ENCODE peak calls at places on chromosomes 16 and 17, in seven cellular contexts. One of them, this sample, is unnamed. For H3K9me3, the result is how much of the 10 kb centered on the place peaks cover.

GRCh38 chr17:64574646-64575045 is 67.9 kb downstream of the CEP95 start:
- DNase-seq in right lobe of liver: no peak
- DNase-seq in transverse colon: no peak
- DNase-seq in IMR-90: no peak
- DNase-seq in A549: no peak
- DNase-seq in heart left ventricle: no peak
- DNase-seq in esophagus squamous epithelium: no peak
- DNase-seq in this sample: no peak

GRCh38 chr16:84330685-84331050 is 36.0 kb downstream of the WFDC1 start:
- DNase-seq in right lobe of liver: peak
- DNase-seq in transverse colon: no peak
- DNase-seq in IMR-90: no peak
- DNase-seq in A549: no peak
- DNase-seq in heart left ventricle: no peak
- DNase-seq in esophagus squamous epithelium: no peak
- DNase-seq in this sample: no peak

GRCh38 chr17:74592087-74592990 is at the start of gene CD300LD:
- DNase-seq in right lobe of liver: no peak
- DNase-seq in transverse colon: no peak
- DNase-seq in IMR-90: no peak
- DNase-seq in A549: no peak
- DNase-seq in heart left ventricle: no peak
- DNase-seq in esophagus squamous epithelium: no peak
- DNase-seq in this sample: no peak

GRCh38 chr17:73163043-73163442 is 1.8 kb upstream of the SSTR2 start:
- DNase-seq in right lobe of liver: no peak
- DNase-seq in transverse colon: no peak
- DNase-seq in IMR-90: no peak
- DNase-seq in A549: no peak
- DNase-seq in heart left ventricle: no peak
- DNase-seq in esophagus squamous epithelium: no peak
- DNase-seq in this sample: no peak

GRCh38 chr16:51710186-51710585 is 559.1 kb upstream of the SALL1 start:
- DNase-seq in right lobe of liver: no peak
- DNase-seq in transverse colon: no peak
- DNase-seq in IMR-90: no peak
- DNase-seq in A549: no peak
- DNase-seq in heart left ventricle: no peak
- DNase-seq in esophagus squamous epithelium: no peak
- DNase-seq in this sample: no peak

GRCh38 chr16:3902731-3903130 is 22.2 kb upstream of the CREBBP start:
- DNase-seq in right lobe of liver: no peak
- DNase-seq in transverse colon: no peak
- DNase-seq in IMR-90: no peak
- DNase-seq in A549: no peak
- DNase-seq in heart left ventricle: no peak
- DNase-seq in esophagus squamous epithelium: no peak
- DNase-seq in this sample: no peak

GRCh38 chr17:7263071-7263800 is 958 bp upstream of the CLDN7 start:
- DNase-seq in right lobe of liver: no peak
- DNase-seq in transverse colon: peak
- DNase-seq in IMR-90: no peak
- DNase-seq in A549: peak
- DNase-seq in heart left ventricle: no peak
- DNase-seq in esophagus squamous epithelium: no peak
- DNase-seq in this sample: no peak

GRCh38 chr16:66881014-66881417 is 701 bp downstream of the PDP2 start:
- DNase-seq in right lobe of liver: no peak
- DNase-seq in transverse colon: no peak
- DNase-seq in IMR-90: no peak
- DNase-seq in A549: no peak
- DNase-seq in heart left ventricle: no peak
- DNase-seq in esophagus squamous epithelium: no peak
- DNase-seq in this sample: peak

GRCh38 chr16:28188085-28188916 is 23.5 kb downstream of the XPO6 start:
- DNase-seq in right lobe of liver: no peak
- DNase-seq in transverse colon: no peak
- DNase-seq in IMR-90: peak
- DNase-seq in A549: no peak
- DNase-seq in heart left ventricle: no peak
- DNase-seq in esophagus squamous epithelium: no peak
- DNase-seq in this sample: no peak

GRCh38 chr16:878071-878784 is 77.7 kb upstream of the GNG13 start:
- DNase-seq in right lobe of liver: peak
- DNase-seq in transverse colon: peak
- DNase-seq in IMR-90: peak
- DNase-seq in A549: peak
- DNase-seq in heart left ventricle: no peak
- DNase-seq in esophagus squamous epithelium: no peak
- DNase-seq in this sample: no peak

GRCh38 chr17:77566151-77566550 is 392.4 kb upstream of the TNRC6C start:
- DNase-seq in right lobe of liver: no peak
- DNase-seq in transverse colon: no peak
- DNase-seq in IMR-90: no peak
- DNase-seq in A549: no peak
- DNase-seq in heart left ventricle: no peak
- DNase-seq in esophagus squamous epithelium: no peak
- DNase-seq in this sample: no peak

GRCh38 chr17:15409721-15410247 is 57.6 kb downstream of the CDRT4 start:
- DNase-seq in right lobe of liver: no peak
- DNase-seq in transverse colon: peak
- DNase-seq in IMR-90: peak
- DNase-seq in A549: no peak
- DNase-seq in heart left ventricle: no peak
- DNase-seq in esophagus squamous epithelium: no peak
- DNase-seq in this sample: peak

GRCh38 chr17:63249256-63250006 is 196.7 kb downstream of the CYB561 start:
- DNase-seq in right lobe of liver: no peak
- DNase-seq in transverse colon: no peak
- DNase-seq in IMR-90: peak
- DNase-seq in A549: no peak
- DNase-seq in heart left ventricle: no peak
- DNase-seq in esophagus squamous epithelium: no peak
- DNase-seq in this sample: no peak

GRCh38 chr17:28684963-28685362 is 23.0 kb downstream of the SUPT6H start:
- DNase-seq in right lobe of liver: no peak
- DNase-seq in transverse colon: peak
- DNase-seq in IMR-90: peak
- DNase-seq in A549: peak
- DNase-seq in heart left ventricle: no peak
- DNase-seq in esophagus squamous epithelium: no peak
- DNase-seq in this sample: peak

GRCh38 chr16:11511801-11512200 is 74.9 kb downstream of the LITAF start:
- DNase-seq in right lobe of liver: peak
- DNase-seq in transverse colon: no peak
- DNase-seq in IMR-90: no peak
- DNase-seq in A549: no peak
- DNase-seq in heart left ventricle: no peak
- DNase-seq in esophagus squamous epithelium: no peak
- DNase-seq in this sample: no peak

GRCh38 chr16:83791916-83792315 is 15.9 kb upstream of the HSBP1 start:
- DNase-seq in right lobe of liver: no peak
- DNase-seq in transverse colon: no peak
- DNase-seq in IMR-90: no peak
- DNase-seq in A549: no peak
- DNase-seq in heart left ventricle: no peak
- DNase-seq in esophagus squamous epithelium: no peak
- DNase-seq in this sample: no peak

GRCh38 chr17:75131278-75132017 is at the start of gene NT5C:
- DNase-seq in right lobe of liver: peak
- DNase-seq in transverse colon: peak
- DNase-seq in IMR-90: peak
- DNase-seq in A549: peak
- DNase-seq in heart left ventricle: peak
- DNase-seq in esophagus squamous epithelium: no peak
- DNase-seq in this sample: peak

GRCh38 chr17:72931163-72931562 is 161.3 kb downstream of the SLC39A11 start:
- DNase-seq in right lobe of liver: no peak
- DNase-seq in transverse colon: no peak
- DNase-seq in IMR-90: no peak
- DNase-seq in A549: no peak
- DNase-seq in heart left ventricle: no peak
- DNase-seq in esophagus squamous epithelium: no peak
- DNase-seq in this sample: no peak

GRCh38 chr16:28326881-28327610 is 34.7 kb downstream of the SBK1 start:
- DNase-seq in right lobe of liver: peak
- DNase-seq in transverse colon: peak
- DNase-seq in IMR-90: peak
- DNase-seq in A549: peak
- DNase-seq in heart left ventricle: peak
- DNase-seq in esophagus squamous epithelium: no peak
- DNase-seq in this sample: peak

GRCh38 chr16:610513-611381 is 20.0 kb upstream of the WFIKKN1 start:
- DNase-seq in right lobe of liver: no peak
- DNase-seq in transverse colon: peak
- DNase-seq in IMR-90: no peak
- DNase-seq in A549: no peak
- DNase-seq in heart left ventricle: peak
- DNase-seq in esophagus squamous epithelium: no peak
- DNase-seq in this sample: peak

GRCh38 chr17:65446043-65446442 is 115.4 kb downstream of the AXIN2 start:
- DNase-seq in right lobe of liver: no peak
- DNase-seq in transverse colon: no peak
- DNase-seq in IMR-90: no peak
- DNase-seq in A549: no peak
- DNase-seq in heart left ventricle: no peak
- DNase-seq in esophagus squamous epithelium: no peak
- DNase-seq in this sample: no peak

GRCh38 chr17:49146620-49147306 is 14.2 kb downstream of the B4GALNT2 start:
- DNase-seq in right lobe of liver: no peak
- DNase-seq in transverse colon: no peak
- DNase-seq in IMR-90: peak
- DNase-seq in A549: peak
- DNase-seq in heart left ventricle: no peak
- DNase-seq in esophagus squamous epithelium: no peak
- DNase-seq in this sample: no peak

GRCh38 chr17:301681-302299 is 50.8 kb downstream of the RPH3AL start:
- DNase-seq in right lobe of liver: peak
- DNase-seq in transverse colon: peak
- DNase-seq in IMR-90: no peak
- DNase-seq in A549: no peak
- DNase-seq in heart left ventricle: peak
- DNase-seq in esophagus squamous epithelium: no peak
- DNase-seq in this sample: no peak

DNA sequence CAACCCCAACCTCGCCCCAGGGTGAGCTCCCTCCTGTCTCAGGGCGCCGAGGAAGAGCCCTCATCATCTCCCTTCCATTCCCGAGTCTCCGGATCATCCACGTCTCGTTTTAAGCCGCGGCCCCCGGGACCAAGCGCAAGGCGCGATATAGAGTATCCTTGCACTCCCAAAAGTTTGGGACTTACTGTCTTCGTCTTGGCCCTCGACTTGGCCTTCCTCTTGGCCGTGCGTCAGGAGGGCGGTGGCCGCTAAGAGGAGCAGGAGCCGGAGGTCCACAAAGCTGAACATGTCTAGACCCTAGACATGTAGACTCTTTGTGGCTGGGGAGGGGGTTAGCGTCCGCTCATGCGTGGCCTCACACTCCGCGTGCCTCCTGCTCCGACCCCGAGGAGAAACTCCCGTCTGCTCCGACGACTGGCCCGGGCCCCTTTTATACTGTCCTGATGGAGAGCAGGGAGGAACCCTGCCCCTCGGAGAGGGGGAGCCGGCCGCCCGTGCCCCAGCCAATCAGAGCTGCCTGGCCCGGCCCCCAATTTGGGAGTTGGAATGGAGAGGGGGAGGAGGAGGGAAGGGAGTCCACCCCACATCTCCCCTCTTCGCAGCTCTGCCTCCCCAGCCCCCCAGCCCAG is at the start of gene COL1A1:
- DNase-seq in right lobe of liver: peak
- DNase-seq in transverse colon: peak
- DNase-seq in IMR-90: peak
- DNase-seq in A549: no peak
- DNase-seq in heart left ventricle: peak
- DNase-seq in esophagus squamous epithelium: no peak
- DNase-seq in this sample: peak
- TF ChIP-seq POLR2A in right lobe of liver: peak
- TF ChIP-seq POLR2A in transverse colon: peak
- TF ChIP-seq POLR2A in IMR-90: peak
- TF ChIP-seq POLR2A in A549: no peak
- TF ChIP-seq POLR2A in heart left ventricle: peak
- TF ChIP-seq POLR2A in esophagus squamous epithelium: no peak
- TF ChIP-seq POLR2A in this sample: no peak

GRCh38 chr16:35391328-35391727 is 1931.9 kb downstream of the TP53TG3F start:
- DNase-seq in right lobe of liver: peak
- DNase-seq in transverse colon: no peak
- DNase-seq in IMR-90: peak
- DNase-seq in A549: peak
- DNase-seq in heart left ventricle: no peak
- DNase-seq in esophagus squamous epithelium: no peak
- DNase-seq in this sample: peak
- H3K9me3 ChIP-seq in right lobe of liver: under half
- H3K9me3 ChIP-seq in transverse colon: under half
- H3K9me3 ChIP-seq in IMR-90: under half
- H3K9me3 ChIP-seq in A549: under half
- H3K9me3 ChIP-seq in heart left ventricle: under half
- H3K9me3 ChIP-seq in esophagus squamous epithelium: under half
- H3K9me3 ChIP-seq in this sample: under half

GRCh38 chr17:39928868-39929651 is 1.5 kb downstream of the LRRC3C start:
- DNase-seq in right lobe of liver: no peak
- DNase-seq in transverse colon: no peak
- DNase-seq in IMR-90: peak
- DNase-seq in A549: peak
- DNase-seq in heart left ventricle: no peak
- DNase-seq in esophagus squamous epithelium: no peak
- DNase-seq in this sample: no peak

GRCh38 chr17:39926588-39927100 is 757 bp downstream of the ORMDL3 start:
- DNase-seq in right lobe of liver: peak
- DNase-seq in transverse colon: peak
- DNase-seq in IMR-90: no peak
- DNase-seq in A549: no peak
- DNase-seq in heart left ventricle: peak
- DNase-seq in esophagus squamous epithelium: no peak
- DNase-seq in this sample: peak

GRCh38 chr17:39927928-39928867 is 666 bp downstream of the LRRC3C start:
- DNase-seq in right lobe of liver: peak
- DNase-seq in transverse colon: peak
- DNase-seq in IMR-90: no peak
- DNase-seq in A549: peak
- DNase-seq in heart left ventricle: peak
- DNase-seq in esophagus squamous epithelium: no peak
- DNase-seq in this sample: peak

GRCh38 chr17:39926135-39926587 is 1.2 kb downstream of the ORMDL3 start:
- DNase-seq in right lobe of liver: no peak
- DNase-seq in transverse colon: no peak
- DNase-seq in IMR-90: no peak
- DNase-seq in A549: no peak
- DNase-seq in heart left ventricle: no peak
- DNase-seq in esophagus squamous epithelium: no peak
- DNase-seq in this sample: no peak

GRCh38 chr17:39927101-39927927 is at the start of the genes LRRC3C and ORMDL3:
- DNase-seq in right lobe of liver: peak
- DNase-seq in transverse colon: peak
- DNase-seq in IMR-90: peak
- DNase-seq in A549: peak
- DNase-seq in heart left ventricle: peak
- DNase-seq in esophagus squamous epithelium: peak
- DNase-seq in this sample: peak
- TF ChIP-seq POLR2A in right lobe of liver: peak
- TF ChIP-seq POLR2A in transverse colon: peak
- TF ChIP-seq POLR2A in IMR-90: peak
- TF ChIP-seq POLR2A in A549: peak
- TF ChIP-seq POLR2A in heart left ventricle: peak
- TF ChIP-seq POLR2A in esophagus squamous epithelium: peak
- TF ChIP-seq POLR2A in this sample: no peak

GRCh38 chr16:35142147-35142808 is 1682.9 kb downstream of the TP53TG3F start:
- DNase-seq in right lobe of liver: no peak
- DNase-seq in transverse colon: no peak
- DNase-seq in IMR-90: no peak
- DNase-seq in A549: no peak
- DNase-seq in heart left ventricle: no peak
- DNase-seq in esophagus squamous epithelium: no peak
- DNase-seq in this sample: no peak
- H3K9me3 ChIP-seq in right lobe of liver: under half
- H3K9me3 ChIP-seq in transverse colon: under half
- H3K9me3 ChIP-seq in IMR-90: under half
- H3K9me3 ChIP-seq in A549: under half
- H3K9me3 ChIP-seq in heart left ventricle: under half
- H3K9me3 ChIP-seq in esophagus squamous epithelium: under half
- H3K9me3 ChIP-seq in this sample: under half

This sample was measured in testis.